ENCODE peak calls at places on chromosomes 7 and 10, in nine cellular contexts. C is psoas muscle, G is fibroblast of lung, L is tibial artery, K is stomach, R is right lobe of liver, Z is SK-N-SH, T is endothelial cell of umbilical vein, N is tibial nerve. O is an unnamed sample.
A peak's percentile ranks its signal among the peaks of the same experiment; 100 is the strongest.

GRCh38 chr7:18276380-18276779 is 219.2 kb upstream of the HDAC9 start:
- DNase-seq in C (no peak), G (no peak), L (no peak), K (no peak), R (no peak), Z (no peak), T (no peak), N (no peak), O (no peak)

GRCh38 chr10:61078542-61078941 is 134.6 kb upstream of the RHOBTB1 start:
- DNase-seq in C (no peak), G (peak; percentile 31), L (no peak), K (no peak), R (no peak), Z (no peak), T (no peak), N (no peak), O (no peak)

GRCh38 chr7:101916041-101916800 is 98.8 kb downstream of the CUX1 start:
- DNase-seq in C (no peak), G (no peak), L (no peak), K (no peak), R (peak; percentile 27), Z (no peak), T (no peak), N (no peak), O (no peak)

GRCh38 chr10:8054243-8054497 is 318 bp upstream of the GATA3 start:
- DNase-seq in C (no peak), G (no peak), L (no peak), K (no peak), R (no peak), Z (no peak), T (no peak), N (no peak), O (no peak)

GRCh38 chr10:122113161-122113944 is 124.4 kb downstream of the TACC2 start:
- DNase-seq in C (peak; percentile 86), G (peak; percentile 74), L (peak; percentile 70), K (peak; percentile 69), R (peak; percentile 81), Z (peak; percentile 94), T (peak; percentile 77), N (peak; percentile 76), O (no peak)

GRCh38 chr10:132961864-132962622 is 19.7 kb upstream of the CFAP46 start:
- DNase-seq in C (peak; percentile 61), G (peak; percentile 78), L (peak; percentile 57), K (peak; percentile 73), R (peak; percentile 67), Z (peak; percentile 71), T (peak; percentile 74), N (peak; percentile 56), O (peak; percentile 31)

GRCh38 chr10:132027423-132027983 is 38.2 kb upstream of the JAKMIP3 start:
- DNase-seq in C (no peak), G (peak; percentile 20), L (no peak), K (no peak), R (no peak), Z (no peak), T (no peak), N (no peak), O (no peak)

GRCh38 chr7:86411804-86412203 is 231.9 kb upstream of the GRM3 start:
- DNase-seq in C (no peak), G (no peak), L (no peak), K (no peak), R (no peak), Z (no peak), T (no peak), N (no peak), O (no peak)

GRCh38 chr7:121938429-121938996 is 65.6 kb downstream of the PTPRZ1 start:
- DNase-seq in C (no peak), G (no peak), L (no peak), K (no peak), R (no peak), Z (no peak), T (no peak), N (no peak), O (no peak)

DNA sequence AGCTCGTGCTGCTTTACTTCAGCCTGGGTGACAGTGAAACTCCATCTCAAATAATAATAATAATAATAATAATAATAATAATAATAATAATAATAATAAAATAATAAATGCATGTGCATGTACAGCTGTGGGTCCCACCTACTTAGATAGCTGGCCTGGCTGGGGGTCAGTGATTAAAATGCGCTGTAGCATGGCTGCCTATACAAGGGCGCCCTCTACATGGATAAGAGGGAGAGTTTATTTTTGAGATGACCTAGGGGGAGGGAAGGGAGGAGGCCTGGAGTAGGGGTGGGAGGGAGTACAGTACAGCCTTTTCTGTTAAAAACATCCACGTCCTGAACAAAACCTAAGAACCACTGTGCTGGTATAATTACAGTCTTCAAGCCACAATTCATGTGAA is 146.4 kb downstream of the TMEM178B start:
- DNase-seq in C (no peak), G (peak; percentile 9), L (no peak), K (no peak), R (no peak), Z (peak; percentile 86), T (no peak), N (no peak), O (no peak)
- TF ChIP-seq CTCF in C (no peak), G (no peak), L (no peak), K (no peak), R (peak; percentile 6), Z (no peak), T (no peak), N (no peak), O (peak; percentile 42)

GRCh38 chr7:157521752-157522151 is 184.9 kb downstream of the DNAJB6 start:
- DNase-seq in C (no peak), G (no peak), L (no peak), K (no peak), R (no peak), Z (no peak), T (no peak), N (no peak), O (no peak)

GRCh38 chr7:157522189-157522588 is 185.4 kb downstream of the DNAJB6 start:
- DNase-seq in C (peak; percentile 17), G (no peak), L (no peak), K (peak; percentile 20), R (peak; percentile 42), Z (no peak), T (no peak), N (no peak), O (no peak)

GRCh38 chr7:157523371-157523765 is 186.6 kb downstream of the DNAJB6 start:
- DNase-seq in C (no peak), G (no peak), L (no peak), K (peak; percentile 9), R (peak; percentile 25), Z (no peak), T (no peak), N (no peak), O (no peak)

GRCh38 chr7:157523766-157524421 is 187.1 kb downstream of the DNAJB6 start:
- DNase-seq in C (peak; percentile 37), G (no peak), L (no peak), K (peak; percentile 17), R (peak; percentile 42), Z (no peak), T (no peak), N (no peak), O (no peak)

DNA sequence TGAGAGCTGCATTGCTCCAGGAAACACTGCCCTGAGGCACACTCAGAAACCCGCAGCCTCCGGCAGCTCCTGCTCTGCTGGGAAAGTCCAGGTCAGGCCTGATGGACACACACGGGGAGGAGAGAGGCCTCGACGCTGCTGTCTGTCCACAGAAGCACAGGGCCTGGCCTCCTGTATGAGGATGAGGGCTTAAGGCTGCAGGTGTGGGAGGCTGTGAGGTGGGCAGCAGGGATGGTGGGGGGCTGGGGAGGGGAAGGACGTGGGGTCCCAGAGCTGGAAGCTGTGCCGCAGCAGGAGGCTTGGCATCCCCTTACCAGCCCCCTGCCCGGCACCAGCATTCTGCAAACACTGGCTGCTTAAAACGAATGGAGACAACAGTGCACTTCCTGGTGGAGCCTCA is 186.2 kb downstream of the DNAJB6 start:
- DNase-seq in C (peak; percentile 44), G (no peak), L (no peak), K (peak; percentile 13), R (peak; percentile 31), Z (no peak), T (no peak), N (no peak), O (no peak)
- H3K27me3 ChIP-seq in C (peaks cover 5% of the 10 kb centered on the region), G (no peaks in the 10 kb centered on the region), L (no peaks in the 10 kb centered on the region), K (no peaks in the 10 kb centered on the region), R (no peaks in the 10 kb centered on the region), Z (no peaks in the 10 kb centered on the region), T (no peaks in the 10 kb centered on the region), N (no peaks in the 10 kb centered on the region), O (no peaks in the 10 kb centered on the region)

DNA sequence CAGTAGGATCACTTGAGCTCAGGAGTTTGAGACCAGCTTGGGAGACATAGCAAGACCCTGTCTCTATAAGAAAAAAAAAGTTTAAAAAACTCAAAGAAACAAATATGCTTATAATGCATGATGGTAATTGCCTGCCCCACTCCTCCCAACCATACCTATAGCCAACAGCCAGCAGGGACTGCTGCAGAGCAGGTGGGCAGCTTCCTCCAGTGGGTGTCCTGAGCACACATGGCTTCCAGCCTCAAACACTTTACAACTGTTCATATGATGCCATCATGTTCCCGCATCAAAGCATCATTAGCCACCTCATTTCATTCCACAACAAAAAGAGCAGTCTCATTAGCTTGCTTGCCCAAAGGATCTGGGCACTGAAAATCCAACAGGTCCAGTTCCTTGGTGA is 42.0 kb downstream of the ABLIM1 start:
- DNase-seq in C (no peak), G (no peak), L (no peak), K (no peak), R (no peak), Z (no peak), T (no peak), N (no peak), O (no peak)
- TF ChIP-seq CTCF in C (no peak), G (no peak), L (no peak), K (no peak), R (no peak), Z (no peak), T (no peak), N (no peak), O (no peak)

GRCh38 chr7:1669486-1669951 is 558 bp upstream of the ELFN1 start:
- DNase-seq in C (peak; percentile 15), G (no peak), L (peak; percentile 3), K (no peak), R (peak; percentile 59), Z (peak; percentile 72), T (no peak), N (no peak), O (no peak)
- H3K27me3 ChIP-seq in C (peaks cover 34% of the 10 kb centered on the region), G (peaks cover 14% of the 10 kb centered on the region), L (no peaks in the 10 kb centered on the region), K (peaks cover 17% of the 10 kb centered on the region), R (no peaks in the 10 kb centered on the region), Z (peaks cover 56% of the 10 kb centered on the region), T (peaks cover 19% of the 10 kb centered on the region), N (peaks cover 9% of the 10 kb centered on the region), O (peaks cover 85% of the 10 kb centered on the region)

GRCh38 chr10:120861200-120861599 is 10.0 kb downstream of the WDR11 start:
- DNase-seq in C (no peak), G (no peak), L (no peak), K (no peak), R (no peak), Z (no peak), T (no peak), N (no peak), O (no peak)
- TF ChIP-seq CTCF in C (no peak), G (no peak), L (no peak), K (no peak), R (no peak), Z (no peak), T (no peak), N (no peak), O (no peak)

O was measured in kidney epithelial cell.